ENCODE peak calls at places on chromosomes 5 and 9, in four cellular contexts. M is right atrium auricular region, O is right lobe of liver, B is pancreas. V is an unnamed sample. For H3K4me1, the result is how much of the 10 kb centered on the place peaks cover.

GRCh38 chr5:179860301-179860700 is 1.7 kb upstream of the MRNIP start:
- DNase-seq in O (no peak), B (no peak), M (no peak), V (no peak)

GRCh38 chr9:121333950-121334773 is 35.9 kb downstream of the STOM start:
- DNase-seq in M (no peak), O (no peak), B (no peak), V (peak)

GRCh38 chr9:136538599-136539426 is 7.0 kb downstream of the NOTCH1 start:
- DNase-seq in O (no peak), M (no peak), B (no peak), V (peak)

GRCh38 chr5:124584991-124585715 is 161.3 kb downstream of the ZNF608 start:
- DNase-seq in M (no peak), B (no peak), O (no peak), V (no peak)

GRCh38 chr9:14383296-14383695 is 69.4 kb upstream of the NFIB start:
- DNase-seq in B (no peak), O (no peak), M (no peak), V (peak)

GRCh38 chr5:36442796-36443195 is 141.1 kb upstream of the RANBP3L start:
- DNase-seq in B (no peak), O (no peak), M (no peak), V (no peak)

GRCh38 chr5:172370648-172371248 is 83.6 kb downstream of the SH3PXD2B start:
- DNase-seq in B (no peak), O (no peak), M (no peak), V (no peak)

GRCh38 chr9:11275158-11275695 is 662.4 kb upstream of the PTPRD start:
- DNase-seq in B (no peak), M (no peak), O (no peak), V (no peak)

DNA sequence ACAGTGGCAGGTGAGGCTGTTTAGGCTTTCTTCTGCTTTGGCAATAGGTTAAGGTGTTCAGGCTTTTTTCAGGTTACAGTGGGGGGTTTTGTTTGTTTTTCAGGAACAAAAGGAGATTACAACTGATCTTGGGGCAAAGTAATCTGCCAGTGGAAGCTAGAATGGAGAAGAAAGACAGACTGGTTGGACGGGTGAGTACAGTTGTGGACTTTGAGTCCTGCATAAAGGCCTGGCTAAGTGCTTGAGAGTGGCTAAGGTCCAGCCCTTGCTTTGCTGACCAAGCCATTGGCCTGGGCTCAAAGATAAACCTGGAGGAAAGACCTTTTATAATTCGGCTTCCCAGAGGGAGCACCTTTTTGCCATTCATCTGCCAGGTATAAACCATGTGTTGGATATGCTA is 63.1 kb downstream of the MTMR12 start:
- DNase-seq in O (peak), B (peak), M (no peak), V (no peak)
- H3K27ac ChIP-seq in O (no peak), B (peak), M (no peak), V (no peak)

GRCh38 chr9:130171226-130172148 is 717 bp upstream of the NCS1 start:
- DNase-seq in O (no peak), M (no peak), B (peak), V (no peak)
- H3K4me3 ChIP-seq in O (peak), M (peak), B (peak), V (peak)

GRCh38 chr9:133143639-133144141 is 20.0 kb downstream of the GBGT1 start:
- DNase-seq in O (no peak), M (no peak), B (peak), V (peak)
- H3K4me1 ChIP-seq in O (under half), M (under half), B (under half), V (under half)

GRCh38 chr5:78328585-78329173 is 31.7 kb upstream of the SCAMP1 start:
- DNase-seq in B (no peak), O (no peak), M (no peak), V (no peak)
- H3K27ac ChIP-seq in B (no peak), O (no peak), M (no peak), V (no peak)

GRCh38 chr5:120454094-120454798 is 9.9 kb upstream of the PRR16 start:
- DNase-seq in B (no peak), M (no peak), O (no peak), V (no peak)

GRCh38 chr5:120452471-120452870 is 11.6 kb upstream of the PRR16 start:
- DNase-seq in B (no peak), O (no peak), M (no peak), V (no peak)

GRCh38 chr5:120463026-120463770 is 902 bp upstream of the PRR16 start:
- DNase-seq in O (no peak), M (no peak), B (no peak), V (no peak)

DNA sequence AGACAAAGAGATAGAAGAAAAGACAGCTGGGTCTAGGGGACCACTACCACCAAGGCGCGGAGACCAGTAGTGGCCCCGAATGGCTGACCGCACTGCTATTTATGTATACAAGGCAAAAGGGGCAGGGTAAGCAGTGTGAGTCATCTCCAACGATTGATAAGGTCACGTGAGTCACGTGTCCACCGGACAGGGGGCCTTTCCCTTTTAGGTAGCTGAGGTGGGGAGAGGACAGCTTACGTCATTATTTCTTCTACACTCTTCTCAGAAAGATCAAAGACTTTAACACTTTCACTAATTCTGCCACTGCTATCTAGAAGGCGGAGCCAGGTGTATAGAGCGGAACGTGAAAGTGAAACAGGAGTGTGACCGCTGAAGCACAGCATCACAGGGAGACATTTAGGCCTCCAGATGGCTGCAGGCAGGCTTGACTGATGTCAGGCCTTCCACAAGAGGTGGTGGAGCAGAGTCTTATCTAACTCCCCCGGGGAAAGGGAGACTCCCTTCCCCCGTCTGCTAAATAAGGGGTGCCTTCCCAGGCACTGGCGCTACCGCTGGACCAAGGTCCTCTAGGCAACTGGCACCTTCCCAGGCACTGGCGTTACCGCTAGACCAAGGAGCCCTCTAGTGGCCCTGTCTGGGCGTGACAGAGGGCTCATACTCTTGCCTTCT is 6.1 kb upstream of the PRR16 start:
- DNase-seq in M (peak), B (peak), O (peak), V (peak)
- H3K4me3 ChIP-seq in M (peak), B (peak), O (peak), V (no peak)

GRCh38 chr9:79280691-79281090 is 291.1 kb upstream of the TLE4 start:
- DNase-seq in O (no peak), M (no peak), B (no peak), V (no peak)

GRCh38 chr9:79277916-79278447 is 293.8 kb upstream of the TLE4 start:
- DNase-seq in O (no peak), M (no peak), B (no peak), V (no peak)

GRCh38 chr9:79279356-79279755 is 292.4 kb upstream of the TLE4 start:
- DNase-seq in M (no peak), B (no peak), O (no peak), V (no peak)
- H3K4me1 ChIP-seq in M (under half), B (under half), O (under half), V (under half)

DNA sequence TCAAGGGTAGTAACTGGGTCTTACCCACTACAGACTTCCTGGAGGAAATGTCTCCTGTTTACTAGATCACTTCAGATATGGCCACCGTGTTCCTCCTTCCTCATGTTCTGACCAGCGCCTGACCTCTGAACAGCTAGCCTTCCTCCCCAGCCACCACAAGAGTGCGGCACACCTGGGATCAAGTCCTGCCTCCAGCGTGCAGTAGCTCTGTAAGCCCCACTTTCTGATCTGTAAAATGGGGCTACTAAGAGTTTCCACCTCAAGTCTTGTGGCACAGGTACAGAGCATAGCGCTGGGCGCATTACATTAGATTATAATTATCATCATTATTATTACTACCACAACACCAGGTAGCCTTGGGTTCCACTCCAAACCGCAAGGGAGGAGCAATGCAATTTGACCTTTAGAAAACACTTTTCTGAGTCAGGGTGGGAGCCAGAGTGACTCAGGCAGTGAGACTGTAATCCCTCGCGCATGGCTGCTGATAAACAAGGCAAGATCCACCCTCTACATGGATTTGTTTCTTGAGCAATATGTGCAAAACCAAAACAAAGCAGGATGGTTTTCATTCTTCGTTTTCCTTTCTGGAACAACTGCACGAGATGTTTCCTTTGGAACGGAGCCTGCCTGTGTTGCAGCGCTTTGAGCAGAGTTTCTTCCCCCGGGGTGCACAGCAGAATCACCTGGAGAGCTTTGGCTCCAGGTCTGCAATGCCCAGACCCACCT is 65.0 kb upstream of the ANGPTL2 start:
- DNase-seq in M (peak), B (no peak), O (peak), V (peak)
- H3K27ac ChIP-seq in M (peak), B (peak), O (peak), V (peak)

GRCh38 chr9:969693-970309 is 6.7 kb upstream of the DMRT3 start:
- DNase-seq in M (no peak), B (no peak), O (no peak), V (no peak)
- H3K4me3 ChIP-seq in M (no peak), B (no peak), O (no peak), V (no peak)

DNA sequence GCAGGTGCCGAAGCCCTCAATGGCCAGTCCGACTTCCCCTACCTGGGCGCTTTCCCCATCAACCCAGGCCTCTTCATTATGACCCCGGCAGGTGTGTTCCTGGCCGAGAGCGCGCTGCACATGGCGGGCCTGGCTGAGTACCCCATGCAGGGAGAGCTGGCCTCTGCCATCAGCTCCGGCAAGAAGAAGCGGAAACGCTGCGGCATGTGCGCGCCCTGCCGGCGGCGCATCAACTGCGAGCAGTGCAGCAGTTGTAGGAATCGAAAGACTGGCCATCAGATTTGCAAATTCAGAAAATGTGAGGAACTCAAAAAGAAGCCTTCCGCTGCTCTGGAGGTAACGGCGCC is 32.9 kb downstream of the CXXC5 start:
- DNase-seq in M (no peak), B (no peak), O (no peak), V (no peak)
- H3K4me1 ChIP-seq in M (under half), B (under half), O (under half), V (under half)

GRCh38 chr5:133957080-133957479 is 11.3 kb downstream of the C5orf15 start:
- DNase-seq in B (no peak), M (no peak), O (no peak), V (no peak)
- H3K27ac ChIP-seq in B (no peak), M (peak), O (no peak), V (no peak)